ENCODE peak calls at places on chromosomes 7 and 10, in four cellular contexts. One of them, this sample, is unnamed.

GRCh38 chr7:74379938-74380337 is 73.8 kb upstream of the GTF2IRD1 start:
- DNase-seq in fibroblast of pulmonary artery: no peak
- DNase-seq in DND-41: no peak
- DNase-seq in left ventricle myocardium inferior: peak
- DNase-seq in this sample: no peak

GRCh38 chr7:28382146-28382545 is 30.2 kb upstream of the CREB5 start:
- DNase-seq in DND-41: no peak
- DNase-seq in fibroblast of pulmonary artery: no peak
- DNase-seq in left ventricle myocardium inferior: no peak
- DNase-seq in this sample: no peak

GRCh38 chr7:47088329-47089067 is 493.4 kb downstream of the TNS3 start:
- DNase-seq in DND-41: peak
- DNase-seq in fibroblast of pulmonary artery: peak
- DNase-seq in left ventricle myocardium inferior: peak
- DNase-seq in this sample: no peak

GRCh38 chr10:109405338-109405737 is 518.0 kb downstream of the XPNPEP1 start:
- DNase-seq in left ventricle myocardium inferior: no peak
- DNase-seq in DND-41: no peak
- DNase-seq in fibroblast of pulmonary artery: no peak
- DNase-seq in this sample: no peak

GRCh38 chr10:59970396-59971368 is 64.3 kb upstream of the CCDC6 start:
- DNase-seq in fibroblast of pulmonary artery: no peak
- DNase-seq in DND-41: no peak
- DNase-seq in left ventricle myocardium inferior: no peak
- DNase-seq in this sample: no peak

GRCh38 chr10:6140141-6140841 is 51.5 kb downstream of the RBM17 start:
- DNase-seq in DND-41: peak
- DNase-seq in fibroblast of pulmonary artery: no peak
- DNase-seq in left ventricle myocardium inferior: no peak
- DNase-seq in this sample: no peak

GRCh38 chr10:90842710-90843109 is 15.1 kb downstream of the HTR7 start:
- DNase-seq in DND-41: no peak
- DNase-seq in left ventricle myocardium inferior: no peak
- DNase-seq in fibroblast of pulmonary artery: peak
- DNase-seq in this sample: no peak

GRCh38 chr7:37728747-37729146 is 45.2 kb downstream of the GPR141 start:
- DNase-seq in fibroblast of pulmonary artery: no peak
- DNase-seq in left ventricle myocardium inferior: no peak
- DNase-seq in DND-41: no peak
- DNase-seq in this sample: no peak

GRCh38 chr10:132987671-132988571 is 45.6 kb upstream of the CFAP46 start:
- DNase-seq in left ventricle myocardium inferior: no peak
- DNase-seq in fibroblast of pulmonary artery: peak
- DNase-seq in DND-41: no peak
- DNase-seq in this sample: no peak

GRCh38 chr7:33814400-33814799 is 90.9 kb upstream of the BMPER start:
- DNase-seq in left ventricle myocardium inferior: no peak
- DNase-seq in fibroblast of pulmonary artery: peak
- DNase-seq in DND-41: no peak
- DNase-seq in this sample: no peak

GRCh38 chr7:14754631-14755030 is 147.9 kb downstream of the DGKB start:
- DNase-seq in fibroblast of pulmonary artery: peak
- DNase-seq in left ventricle myocardium inferior: no peak
- DNase-seq in DND-41: no peak
- DNase-seq in this sample: peak

GRCh38 chr10:119211176-119211575 is 3.8 kb downstream of the GRK5 start:
- DNase-seq in DND-41: no peak
- DNase-seq in left ventricle myocardium inferior: no peak
- DNase-seq in fibroblast of pulmonary artery: peak
- DNase-seq in this sample: no peak

GRCh38 chr7:28126047-28127041 is 54.3 kb downstream of the JAZF1 start:
- DNase-seq in fibroblast of pulmonary artery: peak
- DNase-seq in DND-41: no peak
- DNase-seq in left ventricle myocardium inferior: no peak
- DNase-seq in this sample: no peak

GRCh38 chr10:75208177-75208576 is 2.4 kb upstream of the VDAC2 start:
- DNase-seq in left ventricle myocardium inferior: no peak
- DNase-seq in DND-41: no peak
- DNase-seq in fibroblast of pulmonary artery: peak
- DNase-seq in this sample: no peak

GRCh38 chr10:133125901-133126300 is 34.1 kb upstream of the KNDC1 start:
- DNase-seq in left ventricle myocardium inferior: peak
- DNase-seq in fibroblast of pulmonary artery: no peak
- DNase-seq in DND-41: no peak
- DNase-seq in this sample: no peak

GRCh38 chr10:91198781-91199180 is 21.7 kb upstream of the PCGF5 start:
- DNase-seq in fibroblast of pulmonary artery: peak
- DNase-seq in DND-41: no peak
- DNase-seq in left ventricle myocardium inferior: no peak
- DNase-seq in this sample: peak

GRCh38 chr7:102260856-102261255 is 25.8 kb upstream of the SH2B2 start:
- DNase-seq in fibroblast of pulmonary artery: peak
- DNase-seq in DND-41: no peak
- DNase-seq in left ventricle myocardium inferior: peak
- DNase-seq in this sample: no peak

GRCh38 chr10:78759448-78760120 is 309.2 kb upstream of the ZMIZ1 start:
- DNase-seq in left ventricle myocardium inferior: no peak
- DNase-seq in DND-41: no peak
- DNase-seq in fibroblast of pulmonary artery: peak
- DNase-seq in this sample: no peak

GRCh38 chr10:132511692-132512442 is 25.7 kb upstream of the INPP5A start:
- DNase-seq in left ventricle myocardium inferior: no peak
- DNase-seq in fibroblast of pulmonary artery: peak
- DNase-seq in DND-41: no peak
- DNase-seq in this sample: no peak

GRCh38 chr7:22814261-22815208 is 8.1 kb downstream of the TOMM7 start:
- DNase-seq in DND-41: no peak
- DNase-seq in left ventricle myocardium inferior: no peak
- DNase-seq in fibroblast of pulmonary artery: peak
- DNase-seq in this sample: no peak

GRCh38 chr10:17954856-17955255 is 3.1 kb downstream of the SLC39A12 start:
- DNase-seq in DND-41: no peak
- DNase-seq in left ventricle myocardium inferior: no peak
- DNase-seq in fibroblast of pulmonary artery: no peak
- DNase-seq in this sample: no peak

GRCh38 chr10:91043173-91043910 is 122.5 kb upstream of the ANKRD1 start:
- DNase-seq in left ventricle myocardium inferior: no peak
- DNase-seq in DND-41: no peak
- DNase-seq in fibroblast of pulmonary artery: peak
- DNase-seq in this sample: no peak

GRCh38 chr7:64618785-64619456 is 47.0 kb upstream of the ZNF107 start:
- DNase-seq in left ventricle myocardium inferior: no peak
- DNase-seq in DND-41: peak
- DNase-seq in fibroblast of pulmonary artery: peak
- DNase-seq in this sample: no peak

GRCh38 chr7:2956076-2956475 is 87.6 kb downstream of the CARD11 start:
- DNase-seq in fibroblast of pulmonary artery: no peak
- DNase-seq in DND-41: no peak
- DNase-seq in left ventricle myocardium inferior: no peak
- DNase-seq in this sample: no peak

GRCh38 chr10:33801705-33802104 is 467.2 kb upstream of the NRP1 start:
- DNase-seq in fibroblast of pulmonary artery: peak
- DNase-seq in left ventricle myocardium inferior: no peak
- DNase-seq in DND-41: no peak
- DNase-seq in this sample: peak

GRCh38 chr7:106736508-106737201 is 75.7 kb upstream of the CCDC71L start:
- DNase-seq in left ventricle myocardium inferior: no peak
- DNase-seq in DND-41: peak
- DNase-seq in fibroblast of pulmonary artery: peak
- DNase-seq in this sample: peak

GRCh38 chr10:521844-522243 is 167.6 kb downstream of the DIP2C start:
- DNase-seq in DND-41: no peak
- DNase-seq in left ventricle myocardium inferior: peak
- DNase-seq in fibroblast of pulmonary artery: no peak
- DNase-seq in this sample: no peak

GRCh38 chr10:124045794-124046355 is 47.5 kb downstream of the CHST15 start:
- DNase-seq in fibroblast of pulmonary artery: no peak
- DNase-seq in DND-41: no peak
- DNase-seq in left ventricle myocardium inferior: no peak
- DNase-seq in this sample: no peak

GRCh38 chr10:86798030-86798429 is 41.6 kb downstream of the BMPR1A start:
- DNase-seq in left ventricle myocardium inferior: no peak
- DNase-seq in fibroblast of pulmonary artery: no peak
- DNase-seq in DND-41: no peak
- DNase-seq in this sample: no peak

GRCh38 chr10:23310443-23310842 is 34.2 kb downstream of the C10orf67 start:
- DNase-seq in fibroblast of pulmonary artery: no peak
- DNase-seq in left ventricle myocardium inferior: no peak
- DNase-seq in DND-41: no peak
- DNase-seq in this sample: no peak

GRCh38 chr10:30819306-30820190 is 190.0 kb upstream of the LYZL2 start:
- DNase-seq in DND-41: no peak
- DNase-seq in fibroblast of pulmonary artery: peak
- DNase-seq in left ventricle myocardium inferior: no peak
- DNase-seq in this sample: no peak

GRCh38 chr10:30818854-30819253 is 189.3 kb upstream of the LYZL2 start:
- DNase-seq in left ventricle myocardium inferior: peak
- DNase-seq in DND-41: no peak
- DNase-seq in fibroblast of pulmonary artery: peak
- DNase-seq in this sample: no peak

GRCh38 chr10:30821269-30821993 is 191.9 kb upstream of the LYZL2 start:
- DNase-seq in fibroblast of pulmonary artery: no peak
- DNase-seq in DND-41: no peak
- DNase-seq in left ventricle myocardium inferior: no peak
- DNase-seq in this sample: no peak

GRCh38 chr10:30821994-30822692 is 192.6 kb upstream of the LYZL2 start:
- DNase-seq in left ventricle myocardium inferior: no peak
- DNase-seq in DND-41: no peak
- DNase-seq in fibroblast of pulmonary artery: no peak
- DNase-seq in this sample: no peak

DNA sequence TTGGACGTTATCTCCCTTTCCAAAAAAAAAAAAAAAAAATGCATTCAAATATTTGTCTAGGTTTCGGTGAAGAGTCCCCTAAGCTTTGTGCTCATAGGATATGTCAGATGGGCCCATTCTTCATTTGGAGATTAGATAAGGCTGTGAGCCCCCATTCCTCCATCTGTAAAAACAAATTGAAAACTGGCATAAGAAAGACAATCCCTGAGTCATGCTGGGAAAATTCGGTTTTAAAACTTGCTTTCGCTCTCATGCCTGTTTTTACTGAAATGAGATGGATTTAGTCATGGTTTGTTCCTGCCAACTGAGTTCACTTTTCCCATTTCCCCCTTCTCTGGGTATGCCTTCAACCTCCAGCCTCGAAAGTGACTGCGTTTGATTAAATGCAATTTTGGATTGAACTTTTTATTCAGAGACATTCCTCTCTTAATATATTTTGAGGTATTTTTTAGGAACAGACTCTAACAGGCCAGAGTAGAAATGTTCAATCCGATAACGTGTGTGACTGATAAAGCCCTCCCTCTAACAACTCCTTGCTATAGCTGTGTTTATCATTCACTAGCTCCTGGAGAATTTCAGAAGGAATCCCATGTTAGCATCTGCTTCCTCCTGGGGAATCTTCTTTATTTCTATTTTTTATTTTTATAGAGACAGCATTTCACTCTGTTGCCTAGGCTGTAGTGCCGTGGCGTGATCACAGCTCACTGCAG is 190.9 kb upstream of the LYZL2 start:
- DNase-seq in left ventricle myocardium inferior: no peak
- DNase-seq in DND-41: no peak
- DNase-seq in fibroblast of pulmonary artery: peak
- DNase-seq in this sample: peak
- H3K4me3 ChIP-seq in left ventricle myocardium inferior: peak
- H3K4me3 ChIP-seq in DND-41: no peak
- H3K4me3 ChIP-seq in fibroblast of pulmonary artery: peak
- H3K4me3 ChIP-seq in this sample: no peak

DNA sequence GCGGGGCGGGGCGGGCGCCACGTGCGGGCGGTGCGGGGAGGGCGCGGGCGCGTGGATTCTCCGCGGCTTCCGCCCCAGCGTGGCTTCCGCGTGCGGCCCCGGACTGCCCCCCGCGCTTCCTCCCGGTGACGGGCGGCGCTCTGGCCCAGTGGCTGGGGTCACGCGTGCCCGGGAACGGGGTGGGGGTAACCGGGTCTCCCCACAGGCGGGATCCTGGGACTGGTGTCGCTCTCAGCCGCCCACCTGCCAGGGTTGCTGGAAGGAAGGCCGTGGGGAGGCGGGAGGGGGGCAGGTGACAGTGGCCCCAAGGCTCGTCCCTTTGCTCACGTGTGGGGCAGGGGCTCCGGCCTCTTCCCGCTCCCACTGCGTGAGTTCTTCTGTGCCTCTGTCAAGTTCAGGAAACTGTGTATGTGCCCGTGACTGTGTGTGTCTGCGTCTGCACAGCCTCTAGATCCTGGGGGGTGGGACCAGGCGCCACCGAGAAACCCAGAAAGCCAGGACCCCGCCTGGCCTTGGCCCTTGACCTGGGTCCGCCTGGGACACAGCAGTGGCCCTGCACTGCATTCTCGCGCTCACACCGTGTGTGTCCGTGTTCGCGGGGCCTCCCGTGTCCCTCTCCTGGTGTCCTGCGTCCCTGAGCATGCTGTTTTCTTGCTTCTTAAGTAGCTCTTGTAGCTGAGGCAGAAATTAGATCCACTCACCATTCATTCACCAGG is 919 bp downstream of the MAFK start:
- DNase-seq in left ventricle myocardium inferior: no peak
- DNase-seq in DND-41: peak
- DNase-seq in fibroblast of pulmonary artery: peak
- DNase-seq in this sample: no peak
- H3K4me3 ChIP-seq in left ventricle myocardium inferior: peak
- H3K4me3 ChIP-seq in DND-41: peak
- H3K4me3 ChIP-seq in fibroblast of pulmonary artery: peak
- H3K4me3 ChIP-seq in this sample: peak

GRCh38 chr7:151345576-151345975 is 4.0 kb downstream of the NUB1 start:
- DNase-seq in DND-41: no peak
- DNase-seq in fibroblast of pulmonary artery: no peak
- DNase-seq in left ventricle myocardium inferior: no peak
- DNase-seq in this sample: no peak
- H3K4me3 ChIP-seq in DND-41: no peak
- H3K4me3 ChIP-seq in fibroblast of pulmonary artery: no peak
- H3K4me3 ChIP-seq in left ventricle myocardium inferior: no peak
- H3K4me3 ChIP-seq in this sample: no peak

GRCh38 chr10:36451391-36451790 is 674.0 kb upstream of the ANKRD30A start:
- DNase-seq in left ventricle myocardium inferior: no peak
- DNase-seq in fibroblast of pulmonary artery: no peak
- DNase-seq in DND-41: no peak
- DNase-seq in this sample: no peak

GRCh38 chr10:36446873-36447272 is 678.5 kb upstream of the ANKRD30A start:
- DNase-seq in fibroblast of pulmonary artery: no peak
- DNase-seq in DND-41: no peak
- DNase-seq in left ventricle myocardium inferior: peak
- DNase-seq in this sample: no peak

GRCh38 chr10:36452851-36453250 is 672.5 kb upstream of the ANKRD30A start:
- DNase-seq in DND-41: no peak
- DNase-seq in fibroblast of pulmonary artery: no peak
- DNase-seq in left ventricle myocardium inferior: no peak
- DNase-seq in this sample: no peak

GRCh38 chr10:36450385-36450784 is 675.0 kb upstream of the ANKRD30A start:
- DNase-seq in fibroblast of pulmonary artery: peak
- DNase-seq in left ventricle myocardium inferior: peak
- DNase-seq in DND-41: no peak
- DNase-seq in this sample: no peak

GRCh38 chr10:36448760-36449681 is 676.4 kb upstream of the ANKRD30A start:
- DNase-seq in left ventricle myocardium inferior: no peak
- DNase-seq in DND-41: no peak
- DNase-seq in fibroblast of pulmonary artery: peak
- DNase-seq in this sample: no peak
- H3K4me3 ChIP-seq in left ventricle myocardium inferior: no peak
- H3K4me3 ChIP-seq in DND-41: no peak
- H3K4me3 ChIP-seq in fibroblast of pulmonary artery: no peak
- H3K4me3 ChIP-seq in this sample: no peak

GRCh38 chr10:22229756-22230330 is 12.0 kb upstream of the EBLN1 start:
- DNase-seq in fibroblast of pulmonary artery: peak
- DNase-seq in left ventricle myocardium inferior: no peak
- DNase-seq in DND-41: no peak
- DNase-seq in this sample: no peak
- H3K4me3 ChIP-seq in fibroblast of pulmonary artery: peak
- H3K4me3 ChIP-seq in left ventricle myocardium inferior: peak
- H3K4me3 ChIP-seq in DND-41: peak
- H3K4me3 ChIP-seq in this sample: peak

This sample was measured in kidney epithelial cell.